ENCODE peak calls at places on chromosomes 5 and 9, in seven cellular contexts. C is RWPE1; L is psoas muscle; F is stimulated activated CD4-positive, alpha-beta T cell treated with anti-CD3 and anti-CD28 coated beads, TNF-alpha, amount 100 ng/mL, for 1 hour; Y is adrenal gland; B is GM20000; D is NCI-H748 treated with DMSO at 0.1 percent for 48 hours. A is an unnamed sample.

GRCh38 chr5:129670944-129671343 is 77.0 kb upstream of the MINAR2 start:
- DNase-seq in D (no peak), C (peak; percentile 43), L (no peak), Y (no peak), F (no peak), B (no peak), A (no peak)

GRCh38 chr5:16593630-16594029 is 23.2 kb downstream of the RETREG1 start:
- DNase-seq in Y (no peak), B (no peak), F (no peak), C (no peak), L (no peak), D (no peak), A (no peak)

GRCh38 chr5:3249401-3249800 is 346.2 kb upstream of the IRX1 start:
- DNase-seq in Y (no peak), C (no peak), F (no peak), B (no peak), L (no peak), D (no peak), A (no peak)

GRCh38 chr9:83334320-83334719 is 203.9 kb downstream of the FRMD3 start:
- DNase-seq in L (peak; percentile 84), D (peak; percentile 65), C (peak; percentile 26), B (peak; percentile 58), F (peak; percentile 18), Y (peak; percentile 90), A (peak; percentile 81)

GRCh38 chr9:122197882-122198281 is 30.9 kb downstream of the LHX6 start:
- DNase-seq in Y (no peak), D (no peak), F (no peak), L (no peak), C (no peak), B (no peak), A (no peak)

GRCh38 chr5:135244620-135245021 is 154.4 kb downstream of the MACROH2A1 start:
- DNase-seq in D (no peak), C (no peak), L (no peak), F (no peak), Y (no peak), B (no peak), A (no peak)

GRCh38 chr9:111158375-111158774 is 120.1 kb upstream of the LPAR1 start:
- DNase-seq in L (no peak), D (no peak), C (no peak), F (no peak), B (no peak), Y (no peak), A (no peak)

GRCh38 chr5:96595300-96596090 is 66.7 kb upstream of the CAST start:
- DNase-seq in D (no peak), Y (no peak), B (peak; percentile 33), L (no peak), C (peak; percentile 37), F (no peak), A (no peak)

GRCh38 chr9:5510360-5510931 is at the start of gene PDCD1LG2:
- DNase-seq in Y (no peak), L (no peak), D (no peak), B (peak; percentile 49), F (no peak), C (no peak), A (no peak)

GRCh38 chr5:37637165-37637845 is 202.5 kb downstream of the GDNF start:
- DNase-seq in Y (no peak), B (no peak), C (peak; percentile 30), F (no peak), L (no peak), D (no peak), A (no peak)

GRCh38 chr5:118687671-118688621 is 300.4 kb downstream of the DTWD2 start:
- DNase-seq in D (no peak), Y (no peak), C (no peak), B (no peak), L (no peak), F (no peak), A (no peak)

GRCh38 chr5:110377411-110378392 is 348.8 kb downstream of the TMEM232 start:
- DNase-seq in F (no peak), D (no peak), Y (no peak), L (no peak), B (no peak), C (no peak), A (no peak)

GRCh38 chr9:68562456-68562855 is 21.8 kb upstream of the TMEM252 start:
- DNase-seq in Y (no peak), L (no peak), C (no peak), F (no peak), B (no peak), D (no peak), A (no peak)

GRCh38 chr5:14491505-14491904 is 90.1 kb upstream of the OTULINL start:
- DNase-seq in F (no peak), D (no peak), L (peak; percentile 42), C (no peak), B (no peak), Y (no peak), A (no peak)

GRCh38 chr9:87880116-87880515 is 2.6 kb upstream of the SPATA31E1 start:
- DNase-seq in Y (no peak), L (no peak), D (no peak), F (no peak), B (no peak), C (no peak), A (no peak)

GRCh38 chr5:179284751-179285191 is 60.5 kb downstream of the ADAMTS2 start:
- DNase-seq in F (no peak), B (no peak), L (peak; percentile 27), C (no peak), D (no peak), Y (no peak), A (no peak)

GRCh38 chr5:74073257-74073656 is 447.3 kb downstream of the ARHGEF28 start:
- DNase-seq in D (no peak), Y (no peak), F (no peak), B (no peak), L (no peak), C (no peak), A (no peak)

GRCh38 chr9:76766126-76766525 is 1.9 kb downstream of the PCA3 start:
- DNase-seq in D (no peak), C (no peak), B (no peak), Y (no peak), L (no peak), F (no peak), A (no peak)

GRCh38 chr5:118981783-118982182 is 6.6 kb downstream of the DTWD2 start:
- DNase-seq in Y (no peak), D (no peak), L (no peak), F (no peak), C (peak; percentile 30), B (no peak), A (no peak)

GRCh38 chr5:175696139-175696854 is 38.4 kb downstream of the HRH2 start:
- DNase-seq in Y (peak; percentile 74), L (peak; percentile 74), B (peak; percentile 31), D (peak; percentile 15), C (no peak), F (peak; percentile 52), A (peak; percentile 41)

GRCh38 chr5:139068060-139068459 is 130.1 kb downstream of the SIL1 start:
- DNase-seq in F (no peak), Y (no peak), L (no peak), D (no peak), B (no peak), C (no peak), A (no peak)

GRCh38 chr5:74519161-74519571 is 121.4 kb downstream of the ENC1 start:
- DNase-seq in C (no peak), L (no peak), Y (peak; percentile 4), D (no peak), F (no peak), B (no peak), A (no peak)

GRCh38 chr5:125274211-125274610 is 527.8 kb upstream of the ZNF608 start:
- DNase-seq in Y (no peak), F (no peak), B (no peak), D (no peak), L (no peak), C (no peak), A (no peak)

GRCh38 chr9:68672215-68672614 is 32.8 kb upstream of the PIP5K1B start:
- DNase-seq in D (no peak), Y (no peak), L (no peak), F (no peak), C (no peak), B (no peak), A (no peak)

GRCh38 chr5:178740926-178741325 is 10.5 kb upstream of the ZNF354A start:
- DNase-seq in B (no peak), C (no peak), L (no peak), F (no peak), Y (no peak), D (no peak), A (no peak)